ENCODE peak calls at places on chromosomes 6 and 20, in five cellular contexts. One of them, this sample, is unnamed.

GRCh38 chr6:102520981-102521380 is 1127.5 kb downstream of the GRIK2 start:
- DNase-seq in choroid plexus epithelial cell: no peak
- DNase-seq in aorta: no peak
- DNase-seq in AG10803: no peak
- DNase-seq in Peyer's patch: no peak
- DNase-seq in this sample: no peak

GRCh38 chr6:43972915-43973304 is 154.3 kb downstream of the MRPL14 start:
- DNase-seq in aorta: peak
- DNase-seq in AG10803: peak
- DNase-seq in Peyer's patch: peak
- DNase-seq in choroid plexus epithelial cell: peak
- DNase-seq in this sample: peak

GRCh38 chr20:4113546-4113945 is 98.2 kb upstream of the RNF24 start:
- DNase-seq in choroid plexus epithelial cell: no peak
- DNase-seq in AG10803: no peak
- DNase-seq in Peyer's patch: no peak
- DNase-seq in aorta: no peak
- DNase-seq in this sample: no peak

GRCh38 chr6:42236030-42236429 is 18.4 kb upstream of the MRPS10 start:
- DNase-seq in AG10803: no peak
- DNase-seq in aorta: no peak
- DNase-seq in choroid plexus epithelial cell: no peak
- DNase-seq in Peyer's patch: no peak
- DNase-seq in this sample: no peak

GRCh38 chr6:69780585-69781178 is 16.1 kb downstream of the LMBRD1 start:
- DNase-seq in AG10803: no peak
- DNase-seq in Peyer's patch: peak
- DNase-seq in choroid plexus epithelial cell: no peak
- DNase-seq in aorta: no peak
- DNase-seq in this sample: no peak

GRCh38 chr6:20197251-20197650 is 15.0 kb downstream of the MBOAT1 start:
- DNase-seq in choroid plexus epithelial cell: no peak
- DNase-seq in aorta: no peak
- DNase-seq in Peyer's patch: no peak
- DNase-seq in AG10803: peak
- DNase-seq in this sample: no peak

GRCh38 chr6:27472182-27472616 is 706 bp downstream of the ZNF184 start:
- DNase-seq in Peyer's patch: peak
- DNase-seq in choroid plexus epithelial cell: peak
- DNase-seq in AG10803: peak
- DNase-seq in aorta: peak
- DNase-seq in this sample: no peak

GRCh38 chr20:15200139-15200538 is 862.7 kb upstream of the FLRT3 start:
- DNase-seq in aorta: no peak
- DNase-seq in choroid plexus epithelial cell: no peak
- DNase-seq in Peyer's patch: no peak
- DNase-seq in AG10803: no peak
- DNase-seq in this sample: no peak

GRCh38 chr6:40472354-40472753 is 114.8 kb downstream of the LRFN2 start:
- DNase-seq in aorta: no peak
- DNase-seq in AG10803: no peak
- DNase-seq in Peyer's patch: no peak
- DNase-seq in choroid plexus epithelial cell: no peak
- DNase-seq in this sample: no peak

GRCh38 chr6:81767163-81768000 is 14.9 kb upstream of the TENT5A start:
- DNase-seq in Peyer's patch: peak
- DNase-seq in AG10803: peak
- DNase-seq in aorta: no peak
- DNase-seq in choroid plexus epithelial cell: peak
- DNase-seq in this sample: peak

GRCh38 chr6:137150072-137150471 is 23.4 kb downstream of the IL22RA2 start:
- DNase-seq in AG10803: no peak
- DNase-seq in choroid plexus epithelial cell: no peak
- DNase-seq in Peyer's patch: no peak
- DNase-seq in aorta: no peak
- DNase-seq in this sample: no peak

GRCh38 chr6:140923048-140923447 is 1209.7 kb upstream of the GJE1 start:
- DNase-seq in AG10803: no peak
- DNase-seq in aorta: no peak
- DNase-seq in Peyer's patch: no peak
- DNase-seq in choroid plexus epithelial cell: peak
- DNase-seq in this sample: no peak

GRCh38 chr6:498795-499231 is 107.3 kb downstream of the IRF4 start:
- DNase-seq in AG10803: no peak
- DNase-seq in aorta: no peak
- DNase-seq in choroid plexus epithelial cell: peak
- DNase-seq in Peyer's patch: no peak
- DNase-seq in this sample: no peak

GRCh38 chr6:110811187-110811586 is 4.1 kb downstream of the CDK19 start:
- DNase-seq in AG10803: no peak
- DNase-seq in choroid plexus epithelial cell: no peak
- DNase-seq in aorta: no peak
- DNase-seq in Peyer's patch: no peak
- DNase-seq in this sample: no peak

GRCh38 chr6:37140145-37140544 is 29.8 kb upstream of the PIM1 start:
- DNase-seq in AG10803: peak
- DNase-seq in aorta: no peak
- DNase-seq in choroid plexus epithelial cell: no peak
- DNase-seq in Peyer's patch: no peak
- DNase-seq in this sample: no peak

GRCh38 chr20:41232971-41233926 is 84.3 kb downstream of the ZHX3 start:
- DNase-seq in Peyer's patch: no peak
- DNase-seq in AG10803: peak
- DNase-seq in aorta: no peak
- DNase-seq in choroid plexus epithelial cell: peak
- DNase-seq in this sample: peak

GRCh38 chr6:150269130-150269856 is 99.5 kb upstream of the IYD start:
- DNase-seq in Peyer's patch: no peak
- DNase-seq in AG10803: no peak
- DNase-seq in aorta: no peak
- DNase-seq in choroid plexus epithelial cell: no peak
- DNase-seq in this sample: no peak

GRCh38 chr6:328184-328670 is 35.9 kb downstream of the DUSP22 start:
- DNase-seq in AG10803: peak
- DNase-seq in aorta: peak
- DNase-seq in choroid plexus epithelial cell: peak
- DNase-seq in Peyer's patch: peak
- DNase-seq in this sample: peak

GRCh38 chr6:50185006-50185405 is 135.3 kb upstream of the DEFB112 start:
- DNase-seq in aorta: no peak
- DNase-seq in choroid plexus epithelial cell: no peak
- DNase-seq in Peyer's patch: no peak
- DNase-seq in AG10803: no peak
- DNase-seq in this sample: no peak

GRCh38 chr6:1215884-1216487 is 95.9 kb upstream of the FOXQ1 start:
- DNase-seq in Peyer's patch: no peak
- DNase-seq in choroid plexus epithelial cell: no peak
- DNase-seq in aorta: no peak
- DNase-seq in AG10803: no peak
- DNase-seq in this sample: no peak

GRCh38 chr6:25035451-25036435 is 100.0 kb upstream of the RIPOR2 start:
- DNase-seq in choroid plexus epithelial cell: no peak
- DNase-seq in aorta: no peak
- DNase-seq in AG10803: no peak
- DNase-seq in Peyer's patch: no peak
- DNase-seq in this sample: no peak

GRCh38 chr20:9052136-9052535 is 16.8 kb upstream of the PLCB4 start:
- DNase-seq in aorta: no peak
- DNase-seq in AG10803: no peak
- DNase-seq in choroid plexus epithelial cell: no peak
- DNase-seq in Peyer's patch: no peak
- DNase-seq in this sample: no peak

GRCh38 chr6:53979468-53980067 is 131.7 kb upstream of the MLIP start:
- DNase-seq in aorta: no peak
- DNase-seq in AG10803: peak
- DNase-seq in Peyer's patch: peak
- DNase-seq in choroid plexus epithelial cell: peak
- DNase-seq in this sample: no peak

GRCh38 chr20:54215157-54215789 is 7.4 kb downstream of the PFDN4 start:
- DNase-seq in AG10803: no peak
- DNase-seq in choroid plexus epithelial cell: no peak
- DNase-seq in Peyer's patch: no peak
- DNase-seq in aorta: no peak
- DNase-seq in this sample: no peak

GRCh38 chr6:137921823-137922222 is 54.8 kb downstream of the TNFAIP3 start:
- DNase-seq in Peyer's patch: no peak
- DNase-seq in AG10803: no peak
- DNase-seq in choroid plexus epithelial cell: peak
- DNase-seq in aorta: no peak
- DNase-seq in this sample: no peak

GRCh38 chr6:32128751-32129296 is 778 bp upstream of the ATF6B start:
- DNase-seq in Peyer's patch: no peak
- DNase-seq in AG10803: no peak
- DNase-seq in aorta: no peak
- DNase-seq in choroid plexus epithelial cell: no peak
- DNase-seq in this sample: no peak

GRCh38 chr6:160883999-160884398 is 107.6 kb upstream of the MAP3K4 start:
- DNase-seq in aorta: no peak
- DNase-seq in choroid plexus epithelial cell: no peak
- DNase-seq in Peyer's patch: no peak
- DNase-seq in AG10803: no peak
- DNase-seq in this sample: no peak

DNA sequence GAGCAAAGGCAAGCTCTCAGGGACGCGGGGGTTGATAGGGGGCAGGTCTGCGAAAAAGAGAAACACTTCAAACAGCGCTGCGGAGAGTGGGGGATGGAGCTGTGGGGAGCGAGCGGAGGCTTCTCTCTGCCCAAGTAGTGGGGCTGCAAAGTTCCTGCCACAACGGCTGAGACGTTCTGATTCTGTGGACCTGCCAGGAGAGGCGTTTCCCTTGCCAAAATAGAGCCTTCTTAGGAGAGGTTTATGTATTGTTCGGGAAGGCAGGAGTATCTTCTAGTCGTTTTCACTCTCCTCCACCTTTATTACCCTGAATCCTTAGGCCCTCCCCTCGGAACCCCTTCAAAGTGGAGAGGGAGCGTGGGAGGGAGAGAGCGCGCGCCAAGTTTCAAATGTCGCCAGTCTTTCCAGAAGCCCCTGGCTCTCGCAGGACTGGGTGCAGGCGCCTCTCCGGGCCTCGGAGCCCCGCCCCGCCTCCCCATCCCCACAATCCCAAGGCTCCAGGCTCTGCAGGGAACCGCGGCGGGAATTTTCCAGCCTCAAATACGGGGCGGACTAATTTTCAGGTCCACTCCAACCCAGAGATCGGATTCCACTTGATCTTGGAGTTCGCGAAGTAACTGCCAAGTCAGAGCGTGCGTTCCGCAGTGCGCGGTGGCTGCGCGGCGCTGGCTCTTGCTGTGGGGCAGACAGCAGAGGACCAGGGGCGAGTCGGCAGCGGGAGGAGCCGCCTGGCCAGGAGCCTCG is 10.0 kb upstream of the POU3F2 start:
- DNase-seq in choroid plexus epithelial cell: no peak
- DNase-seq in Peyer's patch: no peak
- DNase-seq in AG10803: no peak
- DNase-seq in aorta: no peak
- DNase-seq in this sample: no peak
- H3K4me3 ChIP-seq in choroid plexus epithelial cell: no peak
- H3K4me3 ChIP-seq in Peyer's patch: no peak
- H3K4me3 ChIP-seq in AG10803: peak
- H3K4me3 ChIP-seq in aorta: no peak
- H3K4me3 ChIP-seq in this sample: no peak

DNA sequence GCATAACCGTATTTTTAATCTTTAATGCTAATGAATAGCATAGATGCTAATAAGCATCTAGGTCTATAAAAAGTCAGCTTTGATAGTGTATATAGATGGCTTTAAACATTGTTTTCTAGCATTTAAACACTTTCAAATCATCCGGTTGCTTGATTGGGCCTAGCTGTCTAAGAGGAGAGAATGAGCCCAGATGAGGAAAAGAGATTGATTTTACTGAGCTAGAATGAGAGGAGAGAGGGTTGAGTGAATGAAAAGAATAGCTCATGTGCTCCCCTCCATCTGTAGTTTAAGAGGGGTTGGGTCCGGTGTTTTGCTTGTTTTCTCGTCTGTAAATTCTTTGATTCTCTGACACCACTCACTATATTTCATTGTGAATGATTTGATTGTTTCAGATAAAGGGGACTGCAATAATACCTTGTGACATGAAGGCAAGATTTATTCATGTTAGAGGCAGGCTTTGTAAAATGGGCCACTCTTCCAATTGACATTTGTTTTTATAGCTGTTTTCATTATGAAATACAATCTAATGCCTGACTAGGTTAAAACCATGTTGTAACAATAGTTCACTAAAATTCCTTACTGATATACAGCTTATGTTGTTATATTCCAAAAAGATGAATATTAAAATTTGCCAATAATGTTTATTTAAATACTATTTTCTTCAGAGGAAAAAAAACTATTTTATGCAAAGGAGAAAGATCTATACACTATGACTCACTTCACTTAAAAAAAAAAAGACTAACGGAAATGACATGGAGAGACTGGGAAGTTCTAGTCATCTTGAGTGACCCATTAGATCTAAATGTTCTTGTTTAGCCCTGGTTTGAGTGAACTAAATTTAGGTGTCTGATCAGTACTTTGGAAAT is 3.2 kb downstream of the PTPN1 start:
- DNase-seq in choroid plexus epithelial cell: peak
- DNase-seq in Peyer's patch: no peak
- DNase-seq in AG10803: peak
- DNase-seq in aorta: no peak
- DNase-seq in this sample: no peak
- H3K4me3 ChIP-seq in choroid plexus epithelial cell: peak
- H3K4me3 ChIP-seq in Peyer's patch: no peak
- H3K4me3 ChIP-seq in AG10803: peak
- H3K4me3 ChIP-seq in aorta: peak
- H3K4me3 ChIP-seq in this sample: no peak

GRCh38 chr6:138981416-138981815 is 6.6 kb downstream of the REPS1 start:
- DNase-seq in aorta: no peak
- DNase-seq in AG10803: no peak
- DNase-seq in Peyer's patch: no peak
- DNase-seq in choroid plexus epithelial cell: no peak
- DNase-seq in this sample: no peak
- H3K4me3 ChIP-seq in aorta: no peak
- H3K4me3 ChIP-seq in AG10803: no peak
- H3K4me3 ChIP-seq in Peyer's patch: no peak
- H3K4me3 ChIP-seq in choroid plexus epithelial cell: no peak
- H3K4me3 ChIP-seq in this sample: no peak

DNA sequence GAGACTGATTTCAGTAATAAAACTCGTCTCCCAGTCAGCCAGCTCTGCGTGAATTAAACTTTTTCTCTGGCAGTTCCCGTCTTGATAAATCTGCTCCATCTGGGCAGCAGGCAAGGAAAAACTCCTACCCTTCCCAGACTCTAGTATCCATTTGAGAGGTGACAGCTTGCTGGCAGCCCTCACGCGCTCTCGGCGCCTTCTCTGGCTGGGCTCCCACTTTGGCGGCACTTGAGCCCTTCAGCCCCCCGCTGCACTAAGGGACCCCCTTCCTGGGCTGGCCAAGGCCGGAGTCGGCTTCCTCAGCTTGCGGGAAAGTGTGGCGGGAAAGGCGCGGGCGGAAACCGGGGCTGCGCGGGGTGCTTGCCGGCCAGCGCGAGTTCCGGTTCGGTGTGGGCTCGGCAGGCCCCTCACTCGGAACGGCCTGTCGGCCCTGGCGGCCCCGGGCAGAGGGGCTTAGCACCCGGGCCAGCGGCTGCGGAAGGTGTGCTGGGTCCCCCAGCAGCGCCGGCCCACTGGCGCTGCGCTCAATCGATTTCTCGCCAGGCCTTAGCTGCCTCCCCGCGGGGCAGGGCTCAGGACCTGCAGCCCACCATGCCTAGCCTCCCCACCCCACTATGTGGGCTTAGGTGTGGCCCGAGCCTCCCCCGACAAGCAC is 21.8 kb upstream of the GMPR start:
- DNase-seq in aorta: no peak
- DNase-seq in AG10803: no peak
- DNase-seq in choroid plexus epithelial cell: no peak
- DNase-seq in Peyer's patch: no peak
- DNase-seq in this sample: no peak
- H3K4me3 ChIP-seq in aorta: no peak
- H3K4me3 ChIP-seq in AG10803: peak
- H3K4me3 ChIP-seq in choroid plexus epithelial cell: peak
- H3K4me3 ChIP-seq in Peyer's patch: no peak
- H3K4me3 ChIP-seq in this sample: no peak